ENCODE peak calls at places on chromosomes 6 and 20, in ten cellular contexts. J, U, D, Q, Z, P, H, K, L and X are unnamed samples.
A peak's percentile ranks its signal among the peaks of the same experiment; 100 is the strongest.

GRCh38 chr6:152976749-152977148 is 6.1 kb downstream of the FBXO5 start:
- DNase-seq in K (no peak), U (no peak), H (no peak), P (no peak), D (peak; percentile 39), Q (no peak), J (no peak), Z (no peak), L (no peak), X (no peak)

GRCh38 chr6:117711369-117711768 is 36.1 kb downstream of the NUS1 start:
- DNase-seq in D (no peak), H (no peak), Z (no peak), U (no peak), J (no peak), L (no peak), K (peak; percentile 4), Q (no peak), P (no peak), X (no peak)

GRCh38 chr6:31901415-31901952 is 402 bp downstream of the ZBTB12 start:
- DNase-seq in U (peak; percentile 62), Z (peak; percentile 54), J (peak; percentile 56), Q (peak; percentile 75), H (no peak), K (peak; percentile 20), L (no peak), P (no peak), D (peak; percentile 59), X (peak; percentile 67)

GRCh38 chr20:39630215-39630614 is 668.1 kb downstream of the DHX35 start:
- DNase-seq in H (peak; percentile 56), J (no peak), P (no peak), K (no peak), L (no peak), U (no peak), Z (no peak), D (no peak), Q (peak; percentile 4), X (no peak)

GRCh38 chr6:161748535-161749386 is 474.9 kb upstream of the AGPAT4 start:
- DNase-seq in U (peak; percentile 1), Z (no peak), P (no peak), J (peak; percentile 82), K (no peak), L (no peak), D (peak; percentile 16), H (no peak), Q (peak; percentile 48), X (peak; percentile 68)

GRCh38 chr20:1414982-1415381 is 22.1 kb upstream of the FKBP1A start:
- DNase-seq in L (no peak), Z (no peak), U (no peak), J (no peak), H (no peak), D (no peak), Q (no peak), K (no peak), P (no peak), X (no peak)

GRCh38 chr6:110699780-110700179 is 115.5 kb downstream of the CDK19 start:
- DNase-seq in J (no peak), Q (no peak), P (no peak), U (no peak), Z (no peak), K (no peak), D (no peak), L (no peak), H (no peak), X (no peak)

GRCh38 chr6:108001696-108002231 is 43.8 kb upstream of the SEC63 start:
- DNase-seq in D (no peak), Q (no peak), Z (no peak), J (no peak), U (no peak), K (no peak), P (no peak), H (no peak), L (no peak), X (no peak)

GRCh38 chr6:34053721-34054120 is 92.2 kb downstream of the GRM4 start:
- DNase-seq in P (no peak), D (no peak), K (no peak), Q (peak; percentile 5), J (no peak), H (peak; percentile 91), L (no peak), U (no peak), Z (no peak), X (no peak)

GRCh38 chr6:149888659-149889058 is 9.3 kb downstream of the RAET1E start:
- DNase-seq in U (no peak), P (no peak), Z (no peak), L (no peak), Q (no peak), K (no peak), D (no peak), J (no peak), H (no peak), X (no peak)

GRCh38 chr20:25282034-25282781 is 34.3 kb downstream of the PYGB start:
- DNase-seq in L (no peak), J (no peak), D (no peak), P (peak; percentile 15), K (no peak), Q (no peak), H (no peak), U (no peak), Z (no peak), X (no peak)

GRCh38 chr6:126176266-126176665 is 163.6 kb upstream of the CENPW start:
- DNase-seq in K (peak; percentile 55), D (peak; percentile 52), Z (no peak), Q (no peak), J (peak; percentile 20), P (no peak), U (no peak), H (peak; percentile 5), L (no peak), X (no peak)

GRCh38 chr6:66478705-66479104 is 771.7 kb upstream of the EYS start:
- DNase-seq in K (no peak), L (no peak), Z (no peak), H (no peak), U (no peak), Q (no peak), J (no peak), D (no peak), P (no peak), X (peak; percentile 33)

GRCh38 chr6:98924647-98925046 is 23.1 kb downstream of the FBXL4 start:
- DNase-seq in P (no peak), H (peak; percentile 38), D (no peak), U (no peak), J (no peak), Q (peak; percentile 60), Z (no peak), L (no peak), K (no peak), X (no peak)